ENCODE peak calls at places on chromosomes 16 and 17, in five cellular contexts. E is K562, Y is transverse colon, P is suprapubic skin, B is testis. F is an unnamed sample.

GRCh38 chr17:77479817-77480508 is 339.2 kb downstream of the SEC14L1 start:
- DNase-seq in Y (no peak), P (no peak), B (no peak), E (no peak), F (no peak)

GRCh38 chr17:80501739-80502577 is 25.6 kb upstream of the NPTX1 start:
- DNase-seq in P (no peak), E (no peak), B (no peak), Y (peak), F (no peak)

GRCh38 chr17:39769974-39770587 is 32.3 kb downstream of the GRB7 start:
- DNase-seq in P (no peak), E (no peak), B (no peak), Y (no peak), F (no peak)

GRCh38 chr17:46822388-46822921 is 4.0 kb upstream of the WNT3 start:
- DNase-seq in B (peak), Y (peak), P (no peak), E (peak), F (no peak)

GRCh38 chr16:27109666-27110523 is 43.2 kb downstream of the C16orf82 start:
- DNase-seq in P (peak), B (peak), Y (peak), E (peak), F (peak)

GRCh38 chr16:69378760-69379159 is 7.0 kb downstream of the TERF2 start:
- DNase-seq in P (no peak), B (no peak), E (no peak), Y (no peak), F (no peak)

GRCh38 chr17:79057727-79058400 is 16.8 kb upstream of the ENGASE start:
- DNase-seq in E (no peak), B (no peak), P (no peak), Y (no peak), F (no peak)

GRCh38 chr16:79587897-79588296 is 12.6 kb downstream of the MAF start:
- DNase-seq in Y (no peak), B (no peak), E (no peak), P (no peak), F (no peak)

GRCh38 chr17:27660436-27660835 is 29.4 kb downstream of the LGALS9 start:
- DNase-seq in E (no peak), B (no peak), P (no peak), Y (no peak), F (no peak)

GRCh38 chr17:74325743-74326379 is at the start of gene KIF19:
- DNase-seq in E (peak), Y (peak), B (peak), P (no peak), F (no peak)

GRCh38 chr16:19410435-19411153 is 7.1 kb upstream of the TMC5 start:
- DNase-seq in P (no peak), Y (peak), B (peak), E (no peak), F (no peak)

GRCh38 chr17:29571883-29572681 is 3.6 kb downstream of the TP53I13 start:
- DNase-seq in B (peak), E (no peak), Y (peak), P (peak), F (no peak)

GRCh38 chr17:79052131-79052530 is 22.5 kb upstream of the ENGASE start:
- DNase-seq in B (no peak), E (no peak), Y (no peak), P (no peak), F (no peak)

GRCh38 chr16:57916735-57917450 is 54.0 kb downstream of the CNGB1 start:
- DNase-seq in B (no peak), E (no peak), Y (no peak), P (no peak), F (no peak)

GRCh38 chr17:75722076-75722475 is 817 bp downstream of the ITGB4 start:
- DNase-seq in P (no peak), B (no peak), Y (peak), E (no peak), F (no peak)

GRCh38 chr17:58219789-58220183 is 731 bp upstream of the MKS1 start:
- DNase-seq in B (peak), P (no peak), E (no peak), Y (no peak), F (no peak)

GRCh38 chr16:10031473-10031872 is 150.8 kb downstream of the GRIN2A start:
- DNase-seq in B (no peak), E (no peak), P (no peak), Y (no peak), F (no peak)

GRCh38 chr16:79776243-79776884 is 175.8 kb upstream of the MAF start:
- DNase-seq in P (no peak), B (peak), Y (peak), E (no peak), F (peak)

GRCh38 chr17:12726131-12726530 is 60.4 kb downstream of the MYOCD start:
- DNase-seq in B (no peak), E (no peak), Y (no peak), P (no peak), F (no peak)

GRCh38 chr17:45293413-45294211 is 23.2 kb downstream of the MAP3K14 start:
- DNase-seq in Y (peak), E (peak), P (peak), B (peak), F (peak)

GRCh38 chr17:57109393-57110151 is 24.5 kb downstream of the AKAP1 start:
- DNase-seq in Y (peak), E (no peak), B (no peak), P (no peak), F (no peak)

GRCh38 chr17:22203208-22203715 is 510.9 kb downstream of the KCNJ18 start:
- DNase-seq in E (no peak), P (no peak), Y (no peak), B (no peak), F (no peak)

GRCh38 chr16:85552980-85553435 is 60.1 kb upstream of the GSE1 start:
- DNase-seq in P (no peak), Y (no peak), B (no peak), E (peak), F (no peak)

GRCh38 chr17:41959336-41960095 is 7.1 kb upstream of the CNP start:
- DNase-seq in B (peak), P (no peak), E (peak), Y (no peak), F (no peak)

GRCh38 chr16:30543067-30543466 is 8.4 kb upstream of the ZNF747 start:
- DNase-seq in E (no peak), Y (no peak), P (no peak), B (no peak), F (no peak)

GRCh38 chr17:83084214-83084613 is 4.8 kb downstream of the METRNL start:
- DNase-seq in P (no peak), Y (no peak), B (no peak), E (no peak), F (no peak)
- H3K27ac ChIP-seq in P (peak), Y (peak), B (peak), E (no peak), F (peak)

DNA sequence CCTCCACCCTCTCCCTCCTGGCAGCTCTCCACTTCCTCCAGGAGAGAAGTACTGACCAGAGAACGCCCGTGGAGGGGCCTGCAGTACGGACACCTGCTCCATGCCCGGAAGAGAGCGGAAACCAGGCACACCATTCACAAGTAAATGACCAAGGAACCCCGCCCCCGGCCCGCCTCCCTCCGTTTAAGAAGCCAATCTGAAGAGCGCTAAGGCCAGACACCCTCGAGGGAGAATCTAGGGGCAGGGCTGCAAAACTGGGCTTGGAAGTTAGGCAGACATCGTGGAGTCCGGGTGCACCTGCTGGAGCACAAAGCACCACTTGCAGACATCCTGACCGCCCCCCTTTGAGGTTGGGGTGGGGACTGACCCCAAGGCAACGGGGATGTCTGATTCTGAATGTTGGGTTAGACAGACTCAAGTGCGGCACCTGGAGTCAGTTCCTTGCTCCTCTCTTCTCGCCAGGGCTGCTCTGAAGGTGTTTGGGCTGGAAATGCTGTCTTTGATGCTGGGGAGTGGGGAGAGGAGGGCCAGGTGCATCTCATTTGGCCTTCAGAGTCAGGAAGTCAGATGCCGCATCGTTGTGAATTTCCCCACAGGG is 964 bp upstream of the FAAP100 start:
- DNase-seq in Y (peak), B (peak), E (peak), P (peak), F (peak)
- TF ChIP-seq POLR2A in Y (no peak), B (no peak), E (peak), P (no peak), F (no peak)

GRCh38 chr16:68251812-68252211 is 6.6 kb downstream of the PLA2G15 start:
- DNase-seq in E (no peak), B (no peak), Y (no peak), P (no peak), F (no peak)
- H3K27ac ChIP-seq in E (no peak), B (no peak), Y (peak), P (no peak), F (no peak)

GRCh38 chr16:53435066-53435688 is 906 bp downstream of the RBL2 start:
- DNase-seq in B (peak), E (peak), P (peak), Y (peak), F (peak)
- TF ChIP-seq POLR2A in B (no peak), E (peak), P (no peak), Y (peak), F (peak)

GRCh38 chr17:43140396-43141332 is 15.5 kb upstream of the BRCA1 start:
- DNase-seq in E (no peak), Y (no peak), P (no peak), B (no peak), F (no peak)
- H3K27ac ChIP-seq in E (no peak), Y (no peak), P (no peak), B (no peak), F (no peak)

GRCh38 chr16:50666658-50667496 is 14.2 kb downstream of the SNX20 start:
- DNase-seq in P (no peak), E (no peak), B (no peak), Y (no peak), F (no peak)
- TF ChIP-seq POLR2A in P (no peak), E (no peak), B (no peak), Y (no peak), F (no peak)

GRCh38 chr17:32370426-32370825 is 20.5 kb downstream of the ZNF207 start:
- DNase-seq in E (no peak), Y (no peak), P (no peak), B (no peak), F (no peak)
- H3K27ac ChIP-seq in E (no peak), Y (no peak), P (no peak), B (no peak), F (no peak)

GRCh38 chr16:11781773-11782172 is 15.3 kb downstream of the ZC3H7A start:
- DNase-seq in E (no peak), P (no peak), B (no peak), Y (no peak), F (no peak)
- TF ChIP-seq POLR2A in E (no peak), P (no peak), B (no peak), Y (no peak), F (no peak)